ENCODE peak calls at places on chromosomes 3 and 15, in eight cellular contexts. A is lower lobe of right lung, Y is heart left ventricle, T is psoas muscle, C is AG04450, P is AG04449, G is right lobe of liver, Z is spleen. N is an unnamed sample.

GRCh38 chr3:72595927-72596610 is 252.2 kb downstream of the SHQ1 start:
- DNase-seq in Y (no peak), G (no peak), A (no peak), T (no peak), P (no peak), C (no peak), Z (no peak), N (no peak)

GRCh38 chr15:68442041-68442440 is 10.1 kb upstream of the ITGA11 start:
- DNase-seq in C (no peak), G (no peak), A (no peak), P (no peak), Z (no peak), Y (no peak), T (peak; percentile 58), N (no peak)

GRCh38 chr3:140843656-140844055 is 98.0 kb upstream of the SLC25A36 start:
- DNase-seq in Z (no peak), T (no peak), G (no peak), Y (no peak), P (no peak), A (no peak), C (no peak), N (no peak)

GRCh38 chr3:34619990-34620389 is 821.6 kb downstream of the PDCD6IP start:
- DNase-seq in A (no peak), C (no peak), Z (no peak), Y (no peak), G (no peak), P (no peak), T (no peak), N (no peak)

GRCh38 chr3:149547413-149547812 is 72.9 kb downstream of the TM4SF4 start:
- DNase-seq in C (no peak), G (no peak), Z (no peak), Y (peak; percentile 69), T (peak; percentile 78), P (no peak), A (no peak), N (no peak)

GRCh38 chr3:45993421-45994027 is 2.1 kb downstream of the FYCO1 start:
- DNase-seq in Y (no peak), G (no peak), C (no peak), A (no peak), Z (no peak), P (no peak), T (no peak), N (peak; percentile 39)

GRCh38 chr15:60840306-60840702 is 361.4 kb upstream of the ICE2 start:
- DNase-seq in T (no peak), Y (peak; percentile 25), C (no peak), A (no peak), P (no peak), Z (no peak), G (no peak), N (no peak)

GRCh38 chr3:141875893-141876380 is 506 bp upstream of the ATP1B3 start:
- DNase-seq in Y (peak; percentile 76), G (peak; percentile 72), P (no peak), Z (peak; percentile 96), A (peak; percentile 85), T (peak; percentile 77), C (no peak), N (no peak)

GRCh38 chr3:32972482-32973146 is 21.2 kb downstream of the CCR4 start:
- DNase-seq in P (no peak), C (no peak), T (no peak), Y (no peak), G (no peak), A (no peak), Z (no peak), N (no peak)

GRCh38 chr15:92226020-92226612 is 167.6 kb upstream of the ST8SIA2 start:
- DNase-seq in P (no peak), Y (no peak), G (no peak), T (no peak), A (no peak), Z (no peak), C (no peak), N (peak; percentile 42)

GRCh38 chr3:81521855-81522254 is 239.6 kb downstream of the GBE1 start:
- DNase-seq in Z (no peak), G (no peak), T (no peak), A (no peak), Y (no peak), P (peak; percentile 9), C (no peak), N (no peak)

GRCh38 chr15:101386006-101386405 is 91.0 kb upstream of the SNRPA1 start:
- DNase-seq in G (no peak), Y (no peak), C (no peak), Z (peak; percentile 54), P (no peak), A (no peak), T (peak; percentile 38), N (no peak)

GRCh38 chr3:187717572-187717971 is 15.2 kb upstream of the RTP2 start:
- DNase-seq in P (no peak), G (no peak), Z (no peak), Y (no peak), A (no peak), C (no peak), T (no peak), N (no peak)

GRCh38 chr3:22685598-22685997 is 517.5 kb upstream of the UBE2E2 start:
- DNase-seq in A (no peak), Z (no peak), Y (no peak), P (no peak), G (no peak), C (no peak), T (no peak), N (peak; percentile 10)

GRCh38 chr3:156997351-156997750 is 162.6 kb downstream of the CCNL1 start:
- DNase-seq in A (no peak), T (no peak), G (no peak), C (no peak), Z (no peak), Y (no peak), P (no peak), N (no peak)

GRCh38 chr15:74384566-74385441 is 17.4 kb upstream of the CYP11A1 start:
- DNase-seq in G (no peak), Z (peak; percentile 94), P (no peak), Y (peak; percentile 59), A (peak; percentile 64), C (no peak), T (peak; percentile 61), N (peak; percentile 94)

GRCh38 chr3:172882563-172882962 is 132.0 kb downstream of the ECT2 start:
- DNase-seq in C (no peak), A (no peak), G (no peak), Y (no peak), Z (no peak), T (no peak), P (no peak), N (no peak)

GRCh38 chr15:99732268-99732641 is 982 bp downstream of the LYSMD4 start:
- DNase-seq in Z (no peak), C (no peak), G (no peak), P (no peak), Y (no peak), A (no peak), T (no peak), N (peak; percentile 15)

GRCh38 chr15:99729327-99729726 is 3.9 kb downstream of the LYSMD4 start:
- DNase-seq in T (no peak), C (no peak), Z (no peak), A (no peak), G (no peak), Y (no peak), P (no peak), N (no peak)

GRCh38 chr15:99731336-99732267 is 1.6 kb downstream of the LYSMD4 start:
- DNase-seq in Z (no peak), C (no peak), A (no peak), G (no peak), P (no peak), Y (no peak), T (no peak), N (no peak)

GRCh38 chr15:99727733-99728132 is 5.5 kb downstream of the LYSMD4 start:
- DNase-seq in Z (no peak), P (no peak), A (no peak), G (no peak), C (no peak), Y (no peak), T (no peak), N (no peak)

DNA sequence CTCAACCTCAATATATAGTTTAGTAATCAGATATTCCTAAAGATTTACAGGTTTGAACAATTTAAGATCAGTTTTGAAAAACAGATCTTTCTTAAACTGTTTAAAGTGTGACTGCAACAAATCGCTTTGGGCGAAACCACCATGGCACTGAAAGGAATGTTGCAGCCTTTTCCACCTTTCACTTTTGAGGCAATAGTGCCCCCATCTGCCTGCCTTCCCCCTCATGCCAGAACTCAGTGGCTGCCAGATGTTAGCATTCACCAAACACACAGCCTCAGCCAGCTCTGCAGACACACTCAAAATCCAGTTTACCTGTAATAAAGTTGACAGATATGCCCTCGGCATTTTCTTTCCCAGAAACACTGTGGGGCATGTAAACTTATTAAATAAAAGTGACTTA is 3.3 kb downstream of the LYSMD4 start:
- DNase-seq in Y (no peak), Z (no peak), A (no peak), G (no peak), T (no peak), C (no peak), P (no peak), N (peak; percentile 37)
- TF ChIP-seq CTCF in Y (peak; percentile 66), Z (peak; percentile 34), A (peak; percentile 44), G (peak; percentile 36), T (peak; percentile 42), C (peak; percentile 68), P (peak; percentile 63), N (peak; percentile 42)

GRCh38 chr3:194204793-194205065 is 68.8 kb downstream of the HES1 start:
- DNase-seq in T (no peak), P (no peak), Y (no peak), C (no peak), G (no peak), Z (no peak), A (no peak), N (no peak)
- H3K4me3 ChIP-seq in T (no peak overlapping the region), P (no peak overlapping the region), Y (no peak overlapping the region), C (no peak overlapping the region), G (no peak overlapping the region), Z (peak overlapping the region; percentile 62), A (peak overlapping the region; percentile 43), N (no peak overlapping the region)

DNA sequence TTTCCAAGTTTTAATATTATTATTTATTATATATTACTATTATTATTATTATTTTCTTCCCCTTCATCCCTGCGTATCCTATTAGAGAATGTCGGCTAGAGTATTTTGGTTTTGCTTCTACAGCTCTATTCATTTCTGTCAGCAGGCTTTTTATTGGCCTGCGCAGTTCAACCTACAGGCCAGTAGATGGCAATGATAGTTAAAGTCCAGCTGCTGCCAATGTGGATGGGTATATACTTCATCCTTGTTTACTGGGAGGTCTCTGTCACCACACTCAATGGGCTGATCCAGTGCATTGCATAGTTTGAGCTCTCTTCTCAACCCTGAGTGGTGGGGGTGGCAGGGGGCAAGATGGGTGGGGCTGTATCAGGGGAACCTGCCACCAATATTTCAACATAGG is 799.8 kb downstream of the NSUN3 start:
- DNase-seq in P (no peak), Z (no peak), T (no peak), G (no peak), C (no peak), Y (no peak), A (no peak), N (peak; percentile 13)
- TF ChIP-seq CTCF in P (peak; percentile 26), Z (no peak), T (no peak), G (peak; percentile 52), C (peak; percentile 40), Y (peak; percentile 44), A (peak; percentile 47), N (peak; percentile 29)

DNA sequence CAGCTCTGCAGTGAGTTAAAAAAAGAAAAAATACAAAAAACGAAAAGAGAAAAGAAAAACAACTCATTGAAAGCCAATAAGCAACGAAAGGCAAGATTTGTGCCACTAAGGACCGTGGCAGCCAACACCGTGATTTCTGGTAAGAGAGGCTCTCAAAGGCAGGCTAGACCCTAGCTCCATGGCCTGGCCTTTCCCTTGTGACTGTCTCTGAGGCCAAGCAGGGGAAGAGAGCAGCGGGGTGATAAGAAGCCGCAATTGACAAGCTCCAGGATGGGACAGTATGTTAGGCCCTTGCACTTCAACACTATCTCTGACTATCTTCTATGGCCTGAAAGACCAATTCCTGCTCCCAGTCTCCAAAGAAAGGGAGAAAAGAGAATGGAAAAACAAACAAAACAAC is 12.4 kb downstream of the APOD start:
- DNase-seq in A (no peak), Z (no peak), T (no peak), P (no peak), C (no peak), G (no peak), Y (no peak), N (no peak)
- H3K4me3 ChIP-seq in A (no peak overlapping the region), Z (no peak overlapping the region), T (no peak overlapping the region), P (no peak overlapping the region), C (no peak overlapping the region), G (no peak overlapping the region), Y (no peak overlapping the region), N (no peak overlapping the region)